ENCODE peak calls at places on chromosome 17, in four cellular contexts. Z, M, H and J are unnamed samples.

GRCh38 chr17:82696916-82697807 is 1.3 kb downstream of the RAB40B start:
- DNase-seq in Z (no peak), M (peak; percentile 34), H (no peak), J (no peak)

GRCh38 chr17:42249681-42250446 is 26.3 kb downstream of the STAT5B start:
- DNase-seq in Z (no peak), M (no peak), H (no peak), J (no peak)

GRCh38 chr17:50363217-50364060 is 9.5 kb downstream of the MRPL27 start:
- DNase-seq in Z (no peak), M (no peak), H (no peak), J (no peak)

GRCh38 chr17:58329035-58329807 is 626 bp upstream of the TSPOAP1 start:
- DNase-seq in Z (peak; percentile 39), M (peak; percentile 37), H (peak; percentile 30), J (peak; percentile 51)

GRCh38 chr17:41796066-41796895 is 9.8 kb upstream of the JUP start:
- DNase-seq in Z (no peak), M (no peak), H (no peak), J (no peak)

GRCh38 chr17:15291674-15292361 is 26.7 kb upstream of the PMP22 start:
- DNase-seq in Z (no peak), M (peak; percentile 26), H (peak; percentile 22), J (peak; percentile 21)

GRCh38 chr17:43758497-43759174 is at the start of gene SOST:
- DNase-seq in Z (no peak), M (no peak), H (no peak), J (no peak)

GRCh38 chr17:36918260-36918691 is 19.0 kb upstream of the LHX1 start:
- DNase-seq in Z (no peak), M (no peak), H (no peak), J (no peak)

GRCh38 chr17:15966183-15966878 is 21.4 kb downstream of the ADORA2B start:
- DNase-seq in Z (no peak), M (peak; percentile 72), H (no peak), J (no peak)

GRCh38 chr17:45372325-45372869 is 55.6 kb upstream of the MAP3K14 start:
- DNase-seq in Z (no peak), M (no peak), H (no peak), J (no peak)

GRCh38 chr17:5467416-5467815 is 1.4 kb downstream of the DHX33 start:
- DNase-seq in Z (no peak), M (no peak), H (no peak), J (no peak)

GRCh38 chr17:70517808-70518207 is 348.5 kb downstream of the KCNJ2 start:
- DNase-seq in Z (no peak), M (no peak), H (no peak), J (no peak)

GRCh38 chr17:280216-280615 is 72.4 kb downstream of the RPH3AL start:
- DNase-seq in Z (no peak), M (peak; percentile 17), H (no peak), J (no peak)

GRCh38 chr17:37818689-37819088 is 73.8 kb upstream of the HNF1B start:
- DNase-seq in Z (no peak), M (peak; percentile 73), H (no peak), J (no peak)

GRCh38 chr17:74779948-74780400 is 3.8 kb upstream of the NAT9 start:
- DNase-seq in Z (peak; percentile 41), M (peak; percentile 35), H (peak; percentile 45), J (peak; percentile 46)

GRCh38 chr17:80058311-80058955 is 22.0 kb downstream of the CCDC40 start:
- DNase-seq in Z (no peak), M (no peak), H (no peak), J (no peak)

GRCh38 chr17:29176500-29177351 is 3.5 kb downstream of the MYO18A start:
- DNase-seq in Z (peak; percentile 45), M (peak; percentile 92), H (peak; percentile 52), J (peak; percentile 63)

GRCh38 chr17:65198653-65199382 is 61.6 kb downstream of the RGS9 start:
- DNase-seq in Z (no peak), M (no peak), H (no peak), J (no peak)

GRCh38 chr17:81488276-81488860 is 24.2 kb downstream of the ACTG1 start:
- DNase-seq in Z (no peak), M (no peak), H (no peak), J (no peak)

GRCh38 chr17:2034806-2035548 is 5.0 kb downstream of the DPH1 start:
- DNase-seq in Z (no peak), M (no peak), H (no peak), J (no peak)

GRCh38 chr17:1724869-1725641 is 551 bp downstream of the WDR81 start:
- DNase-seq in Z (no peak), M (no peak), H (no peak), J (peak; percentile 75)

GRCh38 chr17:76032073-76032779 is 5.1 kb upstream of the EVPL start:
- DNase-seq in Z (no peak), M (no peak), H (no peak), J (no peak)

GRCh38 chr17:69874220-69874670 is 200.8 kb upstream of the KCNJ16 start:
- DNase-seq in Z (no peak), M (no peak), H (no peak), J (no peak)

GRCh38 chr17:64707077-64707591 is 45.0 kb upstream of the SMURF2 start:
- DNase-seq in Z (no peak), M (peak; percentile 77), H (peak; percentile 88), J (peak; percentile 92)

GRCh38 chr17:28521296-28522085 is 15.3 kb downstream of the FOXN1 start:
- DNase-seq in Z (no peak), M (no peak), H (no peak), J (no peak)

GRCh38 chr17:32783602-32784001 is 93.3 kb downstream of the MYO1D start:
- DNase-seq in Z (no peak), M (no peak), H (no peak), J (no peak)

GRCh38 chr17:9729735-9730420 is 61.5 kb downstream of the DHRS7C start:
- DNase-seq in Z (no peak), M (no peak), H (no peak), J (no peak)

GRCh38 chr17:80895366-80895765 is 96.3 kb upstream of the CHMP6 start:
- DNase-seq in Z (no peak), M (no peak), H (no peak), J (no peak)

GRCh38 chr17:47898246-47898645 is 2.2 kb downstream of the SP2 start:
- DNase-seq in Z (no peak), M (no peak), H (no peak), J (no peak)

GRCh38 chr17:47905221-47905733 is 9.2 kb downstream of the SP2 start:
- DNase-seq in Z (no peak), M (peak; percentile 63), H (peak; percentile 81), J (peak; percentile 89)

GRCh38 chr17:47901423-47901822 is 5.4 kb downstream of the SP2 start:
- DNase-seq in Z (no peak), M (no peak), H (no peak), J (no peak)

GRCh38 chr17:47899643-47900042 is 3.6 kb downstream of the SP2 start:
- DNase-seq in Z (no peak), M (no peak), H (no peak), J (no peak)

DNA sequence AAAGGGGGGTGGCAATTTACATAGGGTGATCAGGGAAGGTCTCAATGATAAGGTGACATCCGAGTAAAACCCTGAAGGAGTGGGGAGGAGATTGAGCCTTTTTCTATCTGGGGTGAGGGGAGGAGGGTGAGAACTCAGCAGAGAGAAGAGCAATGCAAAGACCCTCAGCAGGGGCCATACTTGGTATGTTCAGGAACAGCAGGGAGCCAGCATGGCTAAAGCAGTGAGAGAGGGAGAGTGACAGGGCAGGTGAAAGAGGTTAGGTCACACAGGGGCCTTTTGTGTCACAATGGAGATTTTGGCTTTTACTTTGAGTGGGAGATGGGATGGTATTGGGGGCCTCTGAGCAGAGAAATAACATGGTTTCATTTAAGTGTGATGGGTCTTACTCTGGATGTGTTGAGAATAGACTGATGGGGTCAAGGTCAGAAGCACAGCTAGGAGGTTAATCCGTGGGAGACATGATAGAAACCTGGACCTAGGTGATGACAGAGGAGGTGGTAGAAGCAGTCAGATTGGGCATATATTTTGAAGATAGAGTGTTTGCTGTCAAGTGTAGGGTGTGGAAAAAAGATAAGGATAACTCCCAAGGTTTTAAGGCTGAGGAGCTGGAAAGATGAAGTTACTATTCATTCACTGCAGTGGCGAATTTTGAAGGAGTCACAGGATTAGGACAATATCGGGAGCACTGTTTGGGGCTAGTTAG is 6.2 kb downstream of the SP2 start:
- DNase-seq in Z (no peak), M (no peak), H (no peak), J (no peak)
- H3K4me3 ChIP-seq in Z (no peak overlapping the region), M (no peak overlapping the region), H (no peak overlapping the region), J (no peak overlapping the region)

GRCh38 chr17:21495281-21495680 is 119.1 kb downstream of the KCNJ12 start:
- DNase-seq in Z (no peak), M (no peak), H (no peak), J (no peak)

GRCh38 chr17:21502301-21502700 is 126.1 kb downstream of the KCNJ12 start:
- DNase-seq in Z (no peak), M (no peak), H (no peak), J (no peak)

GRCh38 chr17:21500064-21500463 is 123.9 kb downstream of the KCNJ12 start:
- DNase-seq in Z (no peak), M (no peak), H (no peak), J (no peak)
- H3K4me3 ChIP-seq in Z (no peak overlapping the region), M (no peak overlapping the region), H (no peak overlapping the region), J (no peak overlapping the region)

DNA sequence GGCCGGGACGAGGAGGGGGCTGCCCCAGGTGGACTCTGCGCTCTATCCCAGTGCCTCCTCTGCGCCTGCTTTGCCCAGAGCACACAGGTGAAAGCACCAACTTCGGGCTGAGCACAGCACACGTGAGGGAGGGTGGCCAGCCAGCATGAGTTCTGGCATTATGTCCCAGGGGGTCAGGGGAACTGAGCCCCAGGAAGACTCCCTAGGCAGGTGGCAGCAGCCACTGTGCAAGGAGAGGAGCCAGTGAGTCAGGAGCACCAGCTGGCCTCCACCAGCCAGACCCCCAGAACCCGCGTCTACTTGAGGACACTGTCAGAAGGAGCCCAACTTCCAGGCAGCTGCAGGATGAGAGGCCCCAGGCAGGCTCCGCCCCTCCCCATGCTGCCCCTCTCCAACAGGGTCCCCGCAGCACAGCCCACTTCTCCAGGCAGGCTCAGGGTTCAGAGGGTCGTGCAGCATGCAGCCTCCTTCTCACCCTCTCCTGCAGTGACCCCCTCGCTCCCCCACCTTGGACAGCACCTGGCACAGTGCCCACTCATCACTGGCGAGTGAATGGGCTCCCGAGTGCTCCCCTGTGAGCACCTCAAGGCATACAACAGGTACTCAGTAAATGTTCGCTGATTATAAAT is 44.2 kb upstream of the RASD1 start:
- DNase-seq in Z (no peak), M (no peak), H (no peak), J (peak; percentile 64)
- H3K4me3 ChIP-seq in Z (no peak overlapping the region), M (no peak overlapping the region), H (no peak overlapping the region), J (no peak overlapping the region)

GRCh38 chr17:4420692-4421131 is 13.0 kb upstream of the SPNS3 start:
- DNase-seq in Z (peak; percentile 7), M (peak; percentile 69), H (no peak), J (no peak)

GRCh38 chr17:4427505-4427904 is 6.2 kb upstream of the SPNS3 start:
- DNase-seq in Z (no peak), M (no peak), H (no peak), J (no peak)

DNA sequence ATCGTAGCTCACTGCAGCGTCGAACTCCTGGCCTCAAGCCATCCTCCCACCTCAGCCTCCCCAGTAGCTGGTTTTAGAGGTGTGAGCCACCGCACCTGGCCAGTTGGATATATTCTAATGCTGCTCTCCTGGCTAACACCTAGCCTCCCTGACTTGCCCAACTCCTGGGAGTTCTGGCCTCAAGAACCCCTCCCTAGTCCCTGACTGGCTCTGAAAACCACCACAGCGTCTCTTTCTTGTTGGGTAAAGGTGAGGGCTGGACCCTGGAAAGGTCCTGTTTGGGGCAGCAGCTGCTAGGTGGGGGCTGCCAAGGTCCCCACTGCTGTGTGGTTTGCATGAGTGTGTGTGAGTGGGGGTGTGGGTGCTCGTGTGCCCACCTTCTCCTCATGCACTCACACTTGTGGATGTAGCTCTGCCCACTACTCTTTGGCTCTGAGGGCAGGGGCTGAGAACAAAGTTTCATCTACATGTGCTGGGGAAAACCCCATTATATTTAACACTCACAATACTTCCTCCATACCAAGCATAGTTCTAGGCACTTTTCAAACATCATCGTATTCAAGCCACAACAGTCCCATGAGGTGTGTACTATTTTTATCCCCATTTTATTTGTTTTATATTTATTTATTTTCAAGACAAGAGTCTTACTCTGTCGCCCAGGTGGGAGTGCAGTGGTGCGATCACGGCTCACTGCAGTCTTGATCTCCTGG is 7.1 kb upstream of the SPNS3 start:
- DNase-seq in Z (no peak), M (no peak), H (no peak), J (no peak)
- H3K4me3 ChIP-seq in Z (no peak overlapping the region), M (no peak overlapping the region), H (no peak overlapping the region), J (no peak overlapping the region)